ENCODE peak calls at places on chromosomes 13 and 19, in four cellular contexts. U is C1 segment of cervical spinal cord, C is iris pigment epithelial cell, R is hypothalamus. A is an unnamed sample.

GRCh38 chr19:35295792-35296462 is 4.0 kb downstream of the MAG start:
- DNase-seq in C (no peak), R (no peak), U (no peak), A (no peak)

GRCh38 chr19:49570997-49571676 is 9.2 kb downstream of the NOSIP start:
- DNase-seq in C (no peak), U (no peak), R (no peak), A (no peak)

GRCh38 chr19:28948531-28948930 is 264.4 kb downstream of the UQCRFS1 start:
- DNase-seq in C (no peak), R (no peak), U (no peak), A (no peak)

GRCh38 chr13:32587774-32588165 is 1.5 kb downstream of the PDS5B start:
- DNase-seq in C (peak; percentile 46), U (no peak), R (no peak), A (peak; percentile 25)

GRCh38 chr13:25267715-25268114 is 19.6 kb downstream of the MTMR6 start:
- DNase-seq in U (no peak), R (no peak), C (peak; percentile 44), A (no peak)

GRCh38 chr13:75372517-75372916 is 109.5 kb downstream of the TBC1D4 start:
- DNase-seq in R (no peak), C (peak; percentile 55), U (no peak), A (peak; percentile 36)

GRCh38 chr13:39037410-39037879 is 444 bp downstream of the PROSER1 start:
- DNase-seq in R (no peak), C (no peak), U (no peak), A (no peak)

GRCh38 chr13:114194853-114195252 is 15.8 kb downstream of the CFAP97D2 start:
- DNase-seq in R (no peak), U (no peak), C (no peak), A (no peak)

GRCh38 chr13:75443356-75443958 is 38.5 kb downstream of the TBC1D4 start:
- DNase-seq in U (no peak), R (no peak), C (no peak), A (no peak)

A was measured in globus pallidus.